ENCODE peak calls at places on chromosomes 11 and 22, in ten cellular contexts. H, K, D, W, U, C, Z, O, L and E are unnamed samples.

GRCh38 chr11:11476499-11476898 is 123.4 kb upstream of the CSNK2A3 start:
- DNase-seq in H (no peak), K (no peak), D (no peak), W (no peak), U (no peak), C (no peak), Z (no peak), O (no peak), L (no peak), E (no peak)

GRCh38 chr11:33269822-33270221 is 12.6 kb downstream of the HIPK3 start:
- DNase-seq in H (no peak), K (no peak), D (no peak), W (no peak), U (no peak), C (no peak), Z (no peak), O (no peak), L (no peak), E (no peak)

GRCh38 chr11:42066113-42066512 is 606.7 kb upstream of the LRRC4C start:
- DNase-seq in H (no peak), K (peak; percentile 20), D (peak; percentile 39), W (no peak), U (no peak), C (peak; percentile 47), Z (no peak), O (peak; percentile 58), L (no peak), E (peak; percentile 14)

GRCh38 chr11:842370-843002 is at the start of the genes POLR2L and TSPAN4:
- DNase-seq in H (peak; percentile 74), K (peak; percentile 90), D (peak; percentile 86), W (peak; percentile 92), U (peak; percentile 90), C (peak; percentile 80), Z (peak; percentile 84), O (peak; percentile 94), L (peak; percentile 96), E (no peak)

GRCh38 chr22:32623943-32624342 is 149.3 kb downstream of the FBXO7 start:
- DNase-seq in H (no peak), K (no peak), D (no peak), W (peak; percentile 43), U (peak; percentile 23), C (no peak), Z (peak; percentile 98), O (peak; percentile 92), L (no peak), E (no peak)

GRCh38 chr22:39176067-39176621 is 23.7 kb upstream of the CBX7 start:
- DNase-seq in H (no peak), K (no peak), D (peak; percentile 78), W (peak; percentile 73), U (peak; percentile 63), C (peak; percentile 96), Z (peak; percentile 58), O (peak; percentile 88), L (peak; percentile 92), E (no peak)

GRCh38 chr11:69353696-69354544 is 60.0 kb downstream of the MYEOV start:
- DNase-seq in H (no peak), K (no peak), D (no peak), W (no peak), U (no peak), C (peak; percentile 61), Z (no peak), O (no peak), L (peak; percentile 14), E (no peak)

GRCh38 chr11:2264366-2265011 is 5.9 kb downstream of the ASCL2 start:
- DNase-seq in H (no peak), K (no peak), D (no peak), W (no peak), U (no peak), C (peak; percentile 43), Z (no peak), O (no peak), L (no peak), E (no peak)

GRCh38 chr11:17129003-17129402 is 51.5 kb upstream of the RPS13 start:
- DNase-seq in H (no peak), K (no peak), D (peak; percentile 85), W (no peak), U (no peak), C (no peak), Z (peak; percentile 60), O (no peak), L (no peak), E (no peak)

GRCh38 chr22:23146842-23147205 is 1.5 kb downstream of the RAB36 start:
- DNase-seq in H (no peak), K (no peak), D (no peak), W (no peak), U (no peak), C (no peak), Z (no peak), O (peak; percentile 18), L (no peak), E (no peak)

GRCh38 chr11:64028398-64029115 is 7.2 kb upstream of the FLRT1 start:
- DNase-seq in H (no peak), K (no peak), D (no peak), W (peak; percentile 69), U (no peak), C (no peak), Z (no peak), O (peak; percentile 55), L (peak; percentile 96), E (no peak)

GRCh38 chr11:61683961-61684869 is 4.0 kb downstream of the DAGLA start:
- DNase-seq in H (no peak), K (no peak), D (no peak), W (no peak), U (peak; percentile 50), C (no peak), Z (peak; percentile 43), O (peak; percentile 41), L (no peak), E (no peak)

GRCh38 chr22:26466196-26466595 is 17.4 kb downstream of the HPS4 start:
- DNase-seq in H (no peak), K (no peak), D (no peak), W (no peak), U (no peak), C (no peak), Z (no peak), O (no peak), L (no peak), E (no peak)

GRCh38 chr22:49760280-49760629 is 67.4 kb downstream of the BRD1 start:
- DNase-seq in H (no peak), K (no peak), D (no peak), W (no peak), U (no peak), C (no peak), Z (no peak), O (no peak), L (no peak), E (no peak)

GRCh38 chr11:60987577-60988277 is 16.2 kb downstream of the CD6 start:
- DNase-seq in H (no peak), K (peak; percentile 63), D (no peak), W (no peak), U (no peak), C (no peak), Z (no peak), O (no peak), L (no peak), E (no peak)

GRCh38 chr11:36375348-36376314 is 79.5 kb downstream of the PRR5L start:
- DNase-seq in H (no peak), K (no peak), D (no peak), W (no peak), U (no peak), C (no peak), Z (no peak), O (no peak), L (peak; percentile 66), E (no peak)
- H3K4me1 ChIP-seq in H (no peaks in the 10 kb centered on the region), K (peaks cover 19% of the 10 kb centered on the region), D (peaks cover 10% of the 10 kb centered on the region), W (no peaks in the 10 kb centered on the region), U (peaks cover 29% of the 10 kb centered on the region), C (peaks cover 20% of the 10 kb centered on the region), Z (peaks cover 4% of the 10 kb centered on the region), O (no peaks in the 10 kb centered on the region), L (peaks cover 14% of the 10 kb centered on the region), E (peaks cover 18% of the 10 kb centered on the region)

GRCh38 chr22:21961886-21962654 is 9.4 kb upstream of the PPM1F start:
- DNase-seq in H (no peak), K (no peak), D (peak; percentile 65), W (no peak), U (no peak), C (no peak), Z (peak; percentile 72), O (peak; percentile 20), L (no peak), E (no peak)

GRCh38 chr22:21961127-21961867 is 8.6 kb upstream of the PPM1F start:
- DNase-seq in H (no peak), K (no peak), D (no peak), W (no peak), U (no peak), C (no peak), Z (no peak), O (no peak), L (no peak), E (no peak)

GRCh38 chr22:21960200-21961126 is 7.8 kb upstream of the PPM1F start:
- DNase-seq in H (no peak), K (no peak), D (no peak), W (no peak), U (no peak), C (no peak), Z (no peak), O (no peak), L (no peak), E (no peak)

GRCh38 chr22:21958360-21959273 is 6.0 kb upstream of the PPM1F start:
- DNase-seq in H (no peak), K (no peak), D (no peak), W (no peak), U (no peak), C (no peak), Z (no peak), O (no peak), L (no peak), E (no peak)

GRCh38 chr22:21959274-21960074 is 6.8 kb upstream of the PPM1F start:
- DNase-seq in H (no peak), K (no peak), D (no peak), W (no peak), U (no peak), C (no peak), Z (no peak), O (no peak), L (no peak), E (no peak)
- H3K4me1 ChIP-seq in H (no peaks in the 10 kb centered on the region), K (no peaks in the 10 kb centered on the region), D (no peaks in the 10 kb centered on the region), W (no peaks in the 10 kb centered on the region), U (no peaks in the 10 kb centered on the region), C (no peaks in the 10 kb centered on the region), Z (no peaks in the 10 kb centered on the region), O (no peaks in the 10 kb centered on the region), L (no peaks in the 10 kb centered on the region), E (no peaks in the 10 kb centered on the region)

GRCh38 chr11:74311352-74311926 is at the start of gene P4HA3:
- DNase-seq in H (peak; percentile 18), K (peak; percentile 45), D (peak; percentile 67), W (peak; percentile 73), U (peak; percentile 78), C (peak; percentile 51), Z (peak; percentile 28), O (peak; percentile 71), L (peak; percentile 87), E (peak; percentile 64)
- H3K4me1 ChIP-seq in H (no peaks in the 10 kb centered on the region), K (peaks cover 6% of the 10 kb centered on the region), D (peaks cover 10% of the 10 kb centered on the region), W (peaks cover 3% of the 10 kb centered on the region), U (peaks cover 11% of the 10 kb centered on the region), C (peaks cover 3% of the 10 kb centered on the region), Z (peaks cover 11% of the 10 kb centered on the region), O (no peaks in the 10 kb centered on the region), L (no peaks in the 10 kb centered on the region), E (peaks cover 50% of the 10 kb centered on the region)

GRCh38 chr22:17379939-17380710 is 10.9 kb downstream of the CECR2 start:
- DNase-seq in H (no peak), K (no peak), D (no peak), W (no peak), U (no peak), C (no peak), Z (no peak), O (no peak), L (no peak), E (no peak)
- H3K4me1 ChIP-seq in H (no peaks in the 10 kb centered on the region), K (no peaks in the 10 kb centered on the region), D (no peaks in the 10 kb centered on the region), W (no peaks in the 10 kb centered on the region), U (no peaks in the 10 kb centered on the region), C (no peaks in the 10 kb centered on the region), Z (no peaks in the 10 kb centered on the region), O (peaks cover 60% of the 10 kb centered on the region), L (peaks cover 72% of the 10 kb centered on the region), E (no peaks in the 10 kb centered on the region)